ENCODE peak calls at places on chromosomes 6 and 20, in ten cellular contexts. Y is transverse colon, E is bronchial epithelial cell, X is stomach, N is endothelial cell of umbilical vein, V is heart left ventricle, T is K562, G is DND-41, D is psoas muscle, J is ovary. S is an unnamed sample.
A peak's percentile ranks its signal among the peaks of the same experiment; 100 is the strongest.

GRCh38 chr6:142478117-142478516 is 176.3 kb downstream of the ADGRG6 start:
- DNase-seq in Y (no peak), E (peak; percentile 70), X (no peak), N (no peak), V (no peak), T (peak; percentile 15), G (peak; percentile 68), D (no peak), J (no peak), S (peak; percentile 20)

GRCh38 chr20:45432294-45432693 is 16.4 kb downstream of the PIGT start:
- DNase-seq in Y (no peak), E (no peak), X (no peak), N (peak; percentile 25), V (no peak), T (no peak), G (peak; percentile 55), D (no peak), J (no peak), S (no peak)

GRCh38 chr6:42050897-42051653 is 751 bp downstream of the TAF8 start:
- DNase-seq in Y (no peak), E (no peak), X (no peak), N (no peak), V (no peak), T (no peak), G (no peak), D (no peak), J (no peak), S (no peak)

GRCh38 chr6:83536034-83536646 is 23.8 kb downstream of the PRSS35 start:
- DNase-seq in Y (peak; percentile 51), E (peak; percentile 53), X (peak; percentile 58), N (peak; percentile 58), V (no peak), T (peak; percentile 60), G (peak; percentile 39), D (no peak), J (peak; percentile 57), S (peak; percentile 56)

GRCh38 chr6:117493470-117493869 is 11.0 kb downstream of the DCBLD1 start:
- DNase-seq in Y (no peak), E (no peak), X (no peak), N (no peak), V (no peak), T (no peak), G (no peak), D (no peak), J (no peak), S (no peak)

GRCh38 chr6:2575191-2575590 is 175.5 kb downstream of the MYLK4 start:
- DNase-seq in Y (no peak), E (no peak), X (no peak), N (peak; percentile 30), V (no peak), T (no peak), G (no peak), D (no peak), J (no peak), S (no peak)

GRCh38 chr6:33450434-33450833 is 3.9 kb upstream of the ZBTB9 start:
- DNase-seq in Y (no peak), E (no peak), X (no peak), N (no peak), V (no peak), T (no peak), G (no peak), D (no peak), J (no peak), S (no peak)

GRCh38 chr6:54768542-54768941 is 78.0 kb upstream of the FAM83B start:
- DNase-seq in Y (no peak), E (no peak), X (no peak), N (no peak), V (no peak), T (no peak), G (no peak), D (no peak), J (no peak), S (no peak)

GRCh38 chr20:31740656-31741323 is 1.7 kb downstream of the TPX2 start:
- DNase-seq in Y (no peak), E (no peak), X (no peak), N (no peak), V (no peak), T (no peak), G (no peak), D (no peak), J (no peak), S (no peak)

GRCh38 chr20:31740208-31740607 is 1.1 kb downstream of the TPX2 start:
- DNase-seq in Y (no peak), E (peak; percentile 73), X (no peak), N (peak; percentile 51), V (no peak), T (peak; percentile 40), G (no peak), D (no peak), J (no peak), S (no peak)

GRCh38 chr20:31739550-31739863 is 417 bp downstream of the TPX2 start:
- DNase-seq in Y (no peak), E (no peak), X (no peak), N (no peak), V (no peak), T (no peak), G (no peak), D (no peak), J (no peak), S (no peak)

DNA sequence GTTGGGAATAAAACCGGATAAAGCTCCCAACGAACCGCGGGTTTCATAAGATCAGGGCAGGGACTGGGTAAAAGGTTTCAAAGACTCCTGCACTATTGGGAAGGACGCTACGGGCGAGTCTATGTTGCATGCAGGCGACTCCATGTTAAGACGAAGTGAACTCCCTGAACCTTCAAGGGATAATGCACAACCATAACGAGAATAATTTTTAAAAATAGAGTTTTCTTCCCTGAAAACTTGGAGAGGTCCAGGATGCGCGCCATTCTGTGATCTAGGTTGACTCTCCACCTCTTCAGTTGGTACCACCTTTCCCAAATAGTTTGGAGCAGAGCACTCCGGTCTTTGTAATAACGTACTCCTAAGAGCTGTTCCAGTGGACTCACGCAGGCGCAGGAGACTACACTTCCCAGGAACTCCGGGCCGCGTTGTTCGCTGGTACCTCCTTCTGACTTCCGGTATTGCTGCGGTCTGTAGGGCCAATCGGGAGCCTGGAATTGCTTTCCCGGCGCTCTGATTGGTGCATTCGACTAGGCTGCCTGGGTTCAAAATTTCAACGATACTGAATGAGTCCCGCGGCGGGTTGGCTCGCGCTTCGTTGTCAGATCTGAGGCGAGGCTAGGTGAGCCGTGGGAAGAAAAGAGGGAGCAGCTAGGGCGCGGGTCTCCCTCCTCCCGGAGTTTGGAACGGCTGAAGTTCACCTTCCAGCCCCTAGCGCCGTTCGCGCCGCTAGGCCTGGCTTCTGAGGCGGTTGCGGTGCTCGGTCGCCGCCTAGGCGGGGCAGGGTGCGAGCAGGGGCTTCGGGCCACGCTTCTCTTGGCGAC is at the start of gene TPX2:
- DNase-seq in Y (peak; percentile 95), E (peak; percentile 95), X (peak; percentile 95), N (peak; percentile 98), V (peak; percentile 95), T (peak; percentile 100), G (peak; percentile 98), D (peak; percentile 94), J (peak; percentile 92), S (peak; percentile 96)
- TF ChIP-seq CTCF in Y (peak; percentile 15), E (peak; percentile 36), X (no peak), N (no peak), V (peak; percentile 32), T (peak; percentile 80), G (peak; percentile 43), D (no peak), J (no peak), S (no peak)

GRCh38 chr20:63178445-63178818 is 37.5 kb downstream of the YTHDF1 start:
- DNase-seq in Y (no peak), E (no peak), X (no peak), N (no peak), V (no peak), T (no peak), G (no peak), D (no peak), J (no peak), S (no peak)

GRCh38 chr20:63177785-63178444 is 38.0 kb downstream of the YTHDF1 start:
- DNase-seq in Y (no peak), E (no peak), X (no peak), N (no peak), V (no peak), T (no peak), G (no peak), D (no peak), J (no peak), S (no peak)

GRCh38 chr20:63176448-63177133 is 39.3 kb downstream of the YTHDF1 start:
- DNase-seq in Y (no peak), E (no peak), X (no peak), N (no peak), V (no peak), T (no peak), G (no peak), D (no peak), J (no peak), S (no peak)

GRCh38 chr20:63176035-63176434 is 39.9 kb downstream of the YTHDF1 start:
- DNase-seq in Y (no peak), E (no peak), X (no peak), N (no peak), V (no peak), T (no peak), G (no peak), D (no peak), J (no peak), S (no peak)

DNA sequence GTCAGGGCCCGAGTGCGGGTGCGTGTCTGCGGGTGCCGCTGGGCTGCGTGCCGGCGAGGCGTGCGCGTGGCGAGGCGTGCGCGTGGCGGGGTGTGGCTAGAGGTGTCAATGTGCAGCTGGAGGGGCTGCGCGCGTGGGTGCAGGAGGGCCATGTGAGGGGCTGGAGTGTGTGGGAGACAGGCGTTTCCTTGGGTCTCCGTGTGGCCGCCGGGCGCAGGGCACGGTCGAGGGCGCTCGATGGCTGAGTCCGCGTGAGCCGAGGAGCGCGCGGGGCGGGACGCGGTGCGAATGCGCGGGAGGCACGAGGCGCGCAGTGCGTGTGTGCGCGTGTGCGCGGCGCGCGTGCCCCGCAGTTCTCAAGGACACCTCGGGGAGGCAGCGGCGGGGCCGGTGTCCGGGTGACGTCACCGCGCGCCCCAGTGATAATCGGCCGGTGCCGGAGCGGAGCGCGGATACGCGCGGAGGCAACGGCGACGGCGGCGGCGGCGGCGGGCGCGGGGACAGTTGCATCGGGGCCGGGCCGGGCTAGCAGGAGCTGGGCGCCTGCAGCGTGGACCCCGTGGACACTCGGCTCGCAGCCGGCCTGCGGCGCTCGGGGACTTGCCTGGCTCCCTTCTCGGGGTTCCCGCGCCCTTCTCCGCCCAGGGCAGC is 38.7 kb downstream of the YTHDF1 start:
- DNase-seq in Y (no peak), E (no peak), X (no peak), N (no peak), V (no peak), T (no peak), G (no peak), D (no peak), J (no peak), S (no peak)
- H3K4me3 ChIP-seq in Y (no peak overlapping the region), E (no peak overlapping the region), X (peak overlapping the region; percentile 11), N (no peak overlapping the region), V (peak overlapping the region; percentile 43), T (no peak overlapping the region), G (no peak overlapping the region), D (peak overlapping the region; percentile 25), J (no peak overlapping the region), S (no peak overlapping the region)

GRCh38 chr6:44272529-44272928 is 2.3 kb downstream of the TMEM151B start:
- DNase-seq in Y (no peak), E (no peak), X (no peak), N (no peak), V (no peak), T (no peak), G (no peak), D (no peak), J (no peak), S (no peak)
- H3K27me3 ChIP-seq in Y (peaks cover 92% of the 10 kb centered on the region), E (peaks cover 29% of the 10 kb centered on the region), X (peaks cover 4% of the 10 kb centered on the region), N (peaks cover 36% of the 10 kb centered on the region), V (peaks cover 78% of the 10 kb centered on the region), T (peaks cover 70% of the 10 kb centered on the region), G (no peaks in the 10 kb centered on the region), D (peaks cover 15% of the 10 kb centered on the region), J (no peaks in the 10 kb centered on the region), S (no peaks in the 10 kb centered on the region)

GRCh38 chr6:132764370-132764769 is 6.7 kb upstream of the VNN2 start:
- DNase-seq in Y (no peak), E (peak; percentile 95), X (peak; percentile 52), N (peak; percentile 12), V (no peak), T (no peak), G (no peak), D (peak; percentile 33), J (no peak), S (no peak)
- TF ChIP-seq CTCF in Y (no peak), E (no peak), X (no peak), N (no peak), V (no peak), T (no peak), G (no peak), D (no peak), J (no peak), S (no peak)

S was measured in BE2C.